ENCODE peak calls at places on chromosomes 3 and 15, in four cellular contexts. I is astrocyte of the spinal cord, C is Peyer's patch, A is lower lobe of right lung. F is an unnamed sample.

GRCh38 chr3:58657571-58658141 is 8.9 kb downstream of the FAM3D start:
- DNase-seq in I (no peak), C (peak), A (no peak), F (no peak)

GRCh38 chr3:16316847-16317560 is 52.0 kb downstream of the OXNAD1 start:
- DNase-seq in I (no peak), C (no peak), A (no peak), F (no peak)

GRCh38 chr15:80152896-80153876 is at the start of gene FAH:
- DNase-seq in I (peak), C (no peak), A (no peak), F (no peak)

GRCh38 chr3:72238341-72238740 is 453.4 kb upstream of the PROK2 start:
- DNase-seq in I (no peak), C (no peak), A (no peak), F (no peak)

GRCh38 chr15:31013863-31014607 is 22.6 kb upstream of the MTMR10 start:
- DNase-seq in I (no peak), C (no peak), A (no peak), F (no peak)

GRCh38 chr3:187630421-187630820 is 39.8 kb downstream of the SST start:
- DNase-seq in I (no peak), C (no peak), A (no peak), F (no peak)

GRCh38 chr3:81444817-81445460 is 316.5 kb downstream of the GBE1 start:
- DNase-seq in I (no peak), C (no peak), A (no peak), F (no peak)

GRCh38 chr15:40358492-40359353 is 704 bp downstream of the DISP2 start:
- DNase-seq in I (no peak), C (no peak), A (no peak), F (peak)

GRCh38 chr15:55917881-55918296 is 75.5 kb downstream of the NEDD4 start:
- DNase-seq in I (peak), C (no peak), A (no peak), F (no peak)

GRCh38 chr3:12751548-12751947 is 7.5 kb downstream of the TMEM40 start:
- DNase-seq in I (no peak), C (no peak), A (no peak), F (no peak)

GRCh38 chr3:43410575-43410974 is 124.2 kb downstream of the SNRK start:
- DNase-seq in I (no peak), C (no peak), A (no peak), F (no peak)

GRCh38 chr3:106719583-106719982 is 657.7 kb upstream of the CCDC54 start:
- DNase-seq in I (no peak), C (no peak), A (no peak), F (no peak)

GRCh38 chr3:99938270-99938955 is 120.8 kb downstream of the CMSS1 start:
- DNase-seq in I (peak), C (no peak), A (no peak), F (no peak)

GRCh38 chr3:72520690-72521308 is 327.4 kb downstream of the SHQ1 start:
- DNase-seq in I (peak), C (no peak), A (no peak), F (no peak)

GRCh38 chr3:38147434-38147833 is 9.0 kb downstream of the MYD88 start:
- DNase-seq in I (no peak), C (no peak), A (no peak), F (no peak)

GRCh38 chr3:100040446-100040845 is 73.9 kb downstream of the FILIP1L start:
- DNase-seq in I (no peak), C (no peak), A (no peak), F (no peak)

GRCh38 chr3:169613053-169613803 is 50.3 kb downstream of the MECOM start:
- DNase-seq in I (no peak), C (no peak), A (no peak), F (no peak)

GRCh38 chr3:43361077-43361476 is 74.7 kb downstream of the SNRK start:
- DNase-seq in I (no peak), C (no peak), A (no peak), F (no peak)

GRCh38 chr15:62625421-62626033 is 417.0 kb upstream of the TPM1 start:
- DNase-seq in I (no peak), C (no peak), A (no peak), F (no peak)

GRCh38 chr15:37015476-37015875 is 84.9 kb downstream of the MEIS2 start:
- DNase-seq in I (no peak), C (no peak), A (no peak), F (no peak)

GRCh38 chr3:21738283-21738682 is 12.7 kb downstream of the ZNF385D start:
- DNase-seq in I (no peak), C (no peak), A (no peak), F (no peak)

GRCh38 chr3:8607285-8608040 is 37.1 kb downstream of the SSUH2 start:
- DNase-seq in I (peak), C (no peak), A (no peak), F (peak)

GRCh38 chr3:125322166-125322565 is 53.0 kb downstream of the ZNF148 start:
- DNase-seq in I (peak), C (no peak), A (no peak), F (no peak)

GRCh38 chr3:136350557-136350956 is 100.4 kb downstream of the PCCB start:
- DNase-seq in I (peak), C (no peak), A (no peak), F (no peak)

GRCh38 chr3:170038434-170039110 is 777 bp downstream of the GPR160 start:
- DNase-seq in I (no peak), C (peak), A (peak), F (no peak)

GRCh38 chr15:30885814-30886213 is 17.9 kb upstream of the FAN1 start:
- DNase-seq in I (peak), C (no peak), A (no peak), F (no peak)

GRCh38 chr3:157129782-157130137 is 30.2 kb downstream of the CCNL1 start:
- DNase-seq in I (peak), C (peak), A (no peak), F (peak)

GRCh38 chr3:151818361-151818760 is 4.4 kb downstream of the AADAC start:
- DNase-seq in I (no peak), C (no peak), A (no peak), F (no peak)

GRCh38 chr15:52527898-52528464 is 699 bp downstream of the MYO5A start:
- DNase-seq in I (peak), C (peak), A (no peak), F (no peak)

GRCh38 chr3:122132949-122133540 is 50.4 kb upstream of the CASR start:
- DNase-seq in I (no peak), C (no peak), A (no peak), F (no peak)

GRCh38 chr3:1527780-1528179 is 435.0 kb downstream of the CNTN6 start:
- DNase-seq in I (no peak), C (no peak), A (no peak), F (no peak)

GRCh38 chr15:98174286-98174685 is 213.8 kb downstream of the ARRDC4 start:
- DNase-seq in I (no peak), C (no peak), A (no peak), F (no peak)

GRCh38 chr3:177346878-177347277 is 149.6 kb upstream of the TBL1XR1 start:
- DNase-seq in I (no peak), C (no peak), A (no peak), F (no peak)

DNA sequence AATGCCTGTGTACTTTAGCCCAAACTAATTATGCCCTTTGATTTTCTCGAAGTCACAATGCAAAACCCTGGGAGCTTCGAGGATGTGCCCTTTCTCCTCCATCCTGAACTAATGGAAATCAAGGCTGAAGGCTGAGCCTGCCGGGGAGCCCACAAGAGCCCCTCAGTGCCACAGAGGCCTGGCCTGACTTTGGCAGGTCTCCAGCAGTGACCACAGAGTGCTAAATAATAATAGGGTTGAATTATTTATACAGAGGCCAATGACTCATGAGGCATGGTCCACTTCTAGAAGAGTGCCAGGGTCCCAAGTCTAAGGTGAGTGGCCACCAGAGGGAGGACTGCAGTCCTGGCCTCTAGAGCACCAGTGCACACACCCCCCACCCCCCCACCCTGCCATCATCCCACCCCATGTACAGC is 19.1 kb upstream of the GLCE start:
- DNase-seq in I (no peak), C (peak), A (no peak), F (no peak)
- TF ChIP-seq CTCF in I (no peak), C (no peak), A (no peak), F (peak)

GRCh38 chr15:25844542-25844941 is 18.6 kb downstream of the ATP10A start:
- DNase-seq in I (no peak), C (no peak), A (no peak), F (no peak)
- TF ChIP-seq CTCF in I (no peak), C (no peak), A (no peak), F (no peak)

GRCh38 chr15:64586974-64587373 is 126.6 kb downstream of the ZNF609 start:
- DNase-seq in I (no peak), C (no peak), A (no peak), F (no peak)

GRCh38 chr15:64589435-64590084 is 129.2 kb downstream of the ZNF609 start:
- DNase-seq in I (no peak), C (no peak), A (no peak), F (no peak)

GRCh38 chr15:64583519-64583918 is 123.1 kb downstream of the ZNF609 start:
- DNase-seq in I (no peak), C (no peak), A (no peak), F (no peak)

GRCh38 chr15:64583983-64584382 is 123.6 kb downstream of the ZNF609 start:
- DNase-seq in I (no peak), C (no peak), A (no peak), F (no peak)

DNA sequence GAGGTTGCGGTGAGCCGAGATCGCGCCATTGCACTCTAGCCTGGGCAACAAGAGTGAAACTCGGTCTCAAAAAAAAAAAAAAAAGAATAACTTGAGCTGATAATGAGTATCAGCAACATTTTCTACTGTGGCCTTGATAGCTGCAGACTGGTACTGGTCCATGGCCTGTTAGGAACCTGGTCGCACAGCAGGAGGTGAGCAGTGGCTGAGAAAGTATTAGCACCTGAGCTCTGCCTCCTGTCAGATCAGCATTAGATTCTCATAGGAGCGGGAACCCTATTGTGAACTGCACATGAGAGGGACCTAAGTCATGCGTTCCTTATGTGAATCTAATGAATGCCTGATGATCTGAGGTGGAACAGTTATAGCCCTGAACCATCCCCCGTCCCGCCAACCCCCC is 125.9 kb downstream of the ZNF609 start:
- DNase-seq in I (no peak), C (no peak), A (no peak), F (no peak)
- TF ChIP-seq CTCF in I (no peak), C (no peak), A (no peak), F (no peak)

GRCh38 chr3:186532641-186533072 is 11.5 kb downstream of the CRYGS start:
- DNase-seq in I (no peak), C (no peak), A (no peak), F (peak)

GRCh38 chr3:186530415-186530814 is 13.8 kb downstream of the CRYGS start:
- DNase-seq in I (no peak), C (no peak), A (no peak), F (no peak)

GRCh38 chr3:186526256-186526606 is 17.9 kb downstream of the CRYGS start:
- DNase-seq in I (no peak), C (no peak), A (no peak), F (no peak)

GRCh38 chr3:186525369-186526255 is 18.6 kb downstream of the CRYGS start:
- DNase-seq in I (no peak), C (no peak), A (no peak), F (no peak)

DNA sequence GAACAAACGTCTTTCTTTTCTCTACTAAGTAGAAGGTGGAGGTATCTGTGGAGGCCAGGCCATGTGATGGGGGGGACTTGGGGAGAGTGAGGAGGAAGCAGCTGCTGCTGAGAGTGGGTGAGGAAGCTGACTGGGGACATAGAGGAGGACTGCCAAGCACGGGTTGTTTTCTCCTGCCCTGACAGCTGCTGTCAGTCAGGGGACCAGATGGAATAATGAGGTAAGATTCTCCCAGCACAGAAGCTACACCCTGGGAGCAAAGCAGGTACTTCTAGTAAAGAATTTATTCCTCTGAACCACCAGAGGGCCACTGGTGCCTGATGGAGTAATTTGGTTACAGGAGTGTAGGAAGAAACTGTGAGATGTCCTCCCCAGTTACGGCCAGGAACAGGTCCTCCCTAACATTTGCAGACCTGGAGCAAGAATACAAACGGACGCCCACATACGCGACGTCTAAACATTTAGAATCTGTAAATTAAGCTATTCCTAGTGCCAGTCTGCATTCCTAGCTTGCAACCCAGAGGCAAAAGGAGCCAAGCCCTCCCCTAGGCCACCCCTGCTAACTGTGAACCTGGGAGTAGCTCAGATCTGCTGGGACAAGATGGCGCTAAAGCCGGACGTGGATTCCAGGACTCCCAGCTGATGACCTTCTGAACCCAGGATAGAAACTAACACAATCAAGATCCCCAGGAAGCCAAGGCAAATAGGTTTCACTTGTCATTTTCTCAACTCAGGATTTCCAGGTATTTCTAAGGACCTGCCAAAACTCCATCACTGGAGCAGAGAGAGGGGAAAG is 14.8 kb downstream of the CRYGS start:
- DNase-seq in I (no peak), C (no peak), A (no peak), F (no peak)
- TF ChIP-seq CTCF in I (no peak), C (no peak), A (no peak), F (no peak)

DNA sequence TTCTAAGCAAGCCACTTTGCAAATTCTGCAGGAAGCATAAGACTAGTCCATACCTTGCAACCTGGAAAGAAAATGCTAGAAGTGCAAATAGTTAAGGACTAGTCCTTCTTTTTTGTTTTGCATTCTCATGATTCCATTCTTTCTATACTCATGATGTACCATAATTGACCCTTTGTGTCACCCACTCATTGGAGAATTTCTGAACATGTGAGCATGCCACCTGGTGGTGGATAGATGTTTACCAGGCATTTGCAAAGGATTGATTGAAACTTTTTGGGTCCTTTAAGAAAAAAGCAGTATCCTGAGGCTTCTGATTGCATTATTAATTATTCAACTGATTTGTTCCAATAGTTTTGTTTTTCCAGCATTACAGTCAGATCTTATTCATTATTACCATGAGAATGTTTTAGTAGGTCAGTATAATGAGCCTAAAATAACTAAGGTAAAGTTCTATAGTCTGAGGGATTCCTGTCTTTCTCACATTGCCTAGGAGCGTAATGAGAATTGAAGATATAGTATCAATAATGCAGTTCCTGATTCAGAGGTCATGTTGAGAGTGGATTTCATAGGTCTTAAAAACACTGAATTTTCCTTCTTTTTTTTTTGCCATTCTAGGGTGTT is 20.2 kb upstream of the DIPK2A start:
- DNase-seq in I (peak), C (no peak), A (no peak), F (peak)
- TF ChIP-seq CTCF in I (peak), C (peak), A (peak), F (peak)

GRCh38 chr3:11600501-11601282 is 43.0 kb downstream of the VGLL4 start:
- DNase-seq in I (peak), C (no peak), A (no peak), F (no peak)
- TF ChIP-seq CTCF in I (no peak), C (no peak), A (no peak), F (no peak)

DNA sequence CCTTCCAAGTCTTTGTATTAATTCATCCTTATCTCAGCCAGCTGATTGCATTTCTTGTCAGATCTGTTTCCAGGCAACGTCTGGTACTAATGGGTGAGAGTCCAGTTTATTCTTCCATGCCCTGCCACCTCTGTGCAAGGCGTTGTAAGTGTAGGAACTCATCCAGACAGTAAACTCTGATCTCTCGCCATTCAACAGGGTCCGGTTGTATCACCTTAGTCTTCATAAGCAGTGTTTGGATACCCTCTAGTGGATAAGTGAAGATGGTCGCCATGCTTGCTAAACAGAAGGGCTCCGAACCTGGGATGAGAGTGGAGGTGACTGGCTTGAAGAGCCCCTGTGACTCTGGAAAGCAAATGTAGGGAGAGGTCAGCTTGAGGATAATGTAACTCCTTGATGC is 51.6 kb upstream of the CMTM7 start:
- DNase-seq in I (peak), C (no peak), A (no peak), F (peak)
- TF ChIP-seq CTCF in I (peak), C (no peak), A (peak), F (peak)

F was measured in neural crest cell.